ENCODE peak calls at places on chromosomes 5 and 9, in six cellular contexts. T, M, R, C, X and Z are unnamed samples.

GRCh38 chr5:138983984-138984383 is 108.8 kb upstream of the LRRTM2 start:
- DNase-seq in T (no peak), M (no peak), R (no peak), C (no peak), X (no peak), Z (no peak)

GRCh38 chr5:163362806-163363788 is 74.3 kb upstream of the CCNG1 start:
- DNase-seq in T (no peak), M (no peak), R (no peak), C (no peak), X (no peak), Z (no peak)

GRCh38 chr5:54533541-54534179 is 16.1 kb downstream of the SNX18 start:
- DNase-seq in T (peak), M (no peak), R (no peak), C (no peak), X (no peak), Z (no peak)

GRCh38 chr5:103674739-103675138 is 112.2 kb upstream of the NUDT12 start:
- DNase-seq in T (no peak), M (no peak), R (no peak), C (no peak), X (no peak), Z (no peak)

GRCh38 chr9:130362691-130363090 is 82.1 kb upstream of the ASS1 start:
- DNase-seq in T (no peak), M (no peak), R (no peak), C (no peak), X (no peak), Z (no peak)

GRCh38 chr5:90408571-90409317 is 812 bp downstream of the CETN3 start:
- DNase-seq in T (no peak), M (no peak), R (peak), C (peak), X (peak), Z (no peak)

GRCh38 chr5:126811515-126812198 is 34.7 kb downstream of the LMNB1 start:
- DNase-seq in T (peak), M (no peak), R (no peak), C (no peak), X (no peak), Z (peak)

GRCh38 chr9:91034521-91034920 is 232.9 kb downstream of the SYK start:
- DNase-seq in T (no peak), M (no peak), R (no peak), C (no peak), X (no peak), Z (no peak)

GRCh38 chr5:33937700-33938506 is 1.7 kb downstream of the RXFP3 start:
- DNase-seq in T (no peak), M (no peak), R (no peak), C (no peak), X (no peak), Z (no peak)

DNA sequence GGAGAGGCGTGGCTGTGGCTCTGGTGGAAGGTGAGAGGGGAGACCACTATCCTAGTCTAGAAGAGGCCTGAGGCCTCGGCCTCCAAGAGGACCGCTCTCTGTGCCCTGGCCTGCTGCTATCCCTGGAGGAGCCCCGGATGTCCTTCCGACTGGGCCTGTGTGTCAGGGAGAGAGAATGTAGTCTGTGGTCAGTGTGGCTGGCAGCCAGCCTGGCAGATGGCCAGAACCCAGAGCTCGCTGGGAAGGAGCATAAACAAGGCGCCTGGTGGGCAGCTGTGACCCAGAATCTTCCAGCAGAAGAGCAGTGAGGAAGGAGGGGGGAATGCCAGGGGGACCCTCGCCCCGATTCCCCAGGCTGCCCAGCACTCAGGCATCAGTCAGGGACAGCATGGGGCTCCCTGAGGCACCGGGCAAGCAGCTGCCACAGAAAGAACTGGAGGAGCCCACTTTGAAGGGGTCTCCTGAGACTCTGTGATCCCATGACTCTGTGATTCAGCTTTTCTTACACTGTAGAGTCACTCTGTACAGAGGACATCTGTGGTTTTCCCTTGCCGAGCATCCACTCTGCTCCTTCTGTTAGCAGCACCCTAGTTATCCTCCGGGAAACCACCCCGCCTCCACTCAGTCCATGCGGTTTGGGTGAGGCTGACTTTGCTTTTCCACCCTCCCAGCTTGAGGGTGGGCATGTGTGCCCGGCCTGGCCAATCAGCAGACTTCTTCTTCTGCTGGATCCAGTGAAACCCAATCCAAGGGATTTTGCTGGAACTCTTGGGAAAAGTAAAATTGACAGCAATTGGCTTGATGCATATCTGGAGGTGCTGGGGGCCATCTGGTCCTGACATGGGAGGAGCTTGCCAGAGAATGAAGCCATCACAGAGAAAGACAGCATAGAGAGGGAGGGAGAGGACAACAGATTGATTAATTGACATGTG is 46.2 kb upstream of the PWWP2A start:
- DNase-seq in T (peak), M (peak), R (no peak), C (peak), X (no peak), Z (no peak)
- TF ChIP-seq MYC in T (peak), M (peak), R (no peak), C (no peak), X (no peak), Z (no peak)

DNA sequence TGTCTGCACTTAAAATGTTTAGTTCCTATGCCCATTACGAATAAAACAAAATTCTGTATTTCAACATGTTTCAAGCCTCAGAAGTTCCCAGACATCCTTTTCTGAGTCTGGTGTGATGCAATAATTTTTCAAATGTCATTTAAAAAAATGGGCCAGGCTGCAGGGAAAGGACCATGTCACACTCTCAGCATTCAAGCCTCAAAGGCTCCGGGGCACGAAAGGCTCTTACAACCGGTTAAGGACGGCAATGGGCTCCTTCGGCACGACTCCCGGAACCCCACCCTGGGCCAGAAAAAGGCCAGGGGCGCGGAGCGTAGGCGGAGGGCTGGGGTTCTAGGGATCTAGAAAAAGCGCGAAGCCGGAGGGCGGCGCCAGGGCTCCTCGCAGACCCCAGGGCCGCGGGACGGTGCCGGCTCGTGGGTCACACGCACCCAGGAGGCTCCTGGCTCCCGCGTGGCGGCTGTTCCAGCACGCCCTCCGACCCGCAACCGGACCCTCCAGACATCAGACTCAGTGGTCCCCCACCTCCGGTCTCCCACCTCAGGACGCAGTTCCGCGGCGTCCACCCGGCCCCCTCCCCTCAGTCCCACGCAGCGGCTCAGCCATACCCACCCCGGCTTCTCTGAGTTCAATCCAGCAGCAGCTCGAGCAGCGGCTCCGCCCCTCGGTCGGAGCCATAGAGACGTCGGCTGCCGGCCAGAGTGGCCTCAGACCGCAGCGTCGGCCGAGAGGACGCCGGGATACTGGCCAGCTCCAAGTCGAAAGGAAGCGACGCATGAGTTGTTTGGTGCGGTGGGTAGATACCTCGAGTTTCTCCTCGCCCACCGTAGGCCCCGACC is at the start of gene TMEM267:
- DNase-seq in T (peak), M (peak), R (peak), C (peak), X (peak), Z (peak)
- TF ChIP-seq POLR2A in T (peak), M (peak), R (peak), C (peak), X (peak), Z (peak)

GRCh38 chr9:124267271-124267807 is 9.6 kb downstream of the NEK6 start:
- DNase-seq in T (peak), M (peak), R (no peak), C (no peak), X (no peak), Z (peak)
- TF ChIP-seq MYC in T (peak), M (peak), R (no peak), C (no peak), X (no peak), Z (no peak)

DNA sequence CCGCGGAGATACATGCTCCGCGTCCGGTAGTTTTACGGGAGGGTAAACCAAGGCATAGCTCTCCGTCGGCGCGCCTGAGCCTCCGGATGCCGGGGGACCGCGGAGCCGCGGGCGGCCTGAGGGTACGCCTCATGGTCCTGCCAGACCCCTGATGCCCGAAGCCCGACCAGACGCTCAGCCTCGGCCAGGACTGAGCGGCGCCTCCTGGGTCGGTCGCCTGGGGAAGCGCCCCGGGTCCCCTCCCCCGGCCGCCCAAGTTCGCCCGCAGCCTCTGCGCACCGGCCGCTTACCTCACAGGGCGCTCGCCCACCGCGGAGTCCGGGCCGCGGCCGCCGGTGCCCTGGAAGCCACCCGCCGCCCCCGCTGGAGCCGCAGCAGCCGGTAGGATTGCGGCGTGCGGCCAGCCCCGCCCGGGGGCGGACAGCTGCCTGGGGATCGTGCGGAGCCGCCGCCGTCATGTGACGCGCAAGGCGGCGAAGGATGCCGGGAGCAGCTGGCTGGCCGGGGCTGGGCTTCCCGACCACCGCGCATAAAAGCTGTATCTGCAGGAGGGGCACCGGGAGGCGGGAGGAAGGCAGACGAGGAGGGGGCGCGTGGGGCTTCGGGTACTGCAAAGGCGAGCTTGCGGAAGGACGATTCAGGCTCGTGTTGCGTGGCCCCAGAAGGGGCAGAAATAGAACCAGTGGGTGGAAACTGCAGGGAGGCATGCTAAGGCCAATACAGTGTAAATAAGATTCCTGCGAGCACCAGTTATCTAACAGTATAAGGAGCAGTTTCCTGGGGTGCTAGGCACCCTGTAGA is at the start of gene FBXO10:
- DNase-seq in T (peak), M (peak), R (no peak), C (no peak), X (no peak), Z (no peak)
- TF ChIP-seq POLR2A in T (peak), M (peak), R (no peak), C (peak), X (peak), Z (no peak)

GRCh38 chr9:76654575-76654974 is 109.7 kb upstream of the PCA3 start:
- DNase-seq in T (peak), M (no peak), R (no peak), C (no peak), X (no peak), Z (no peak)
- TF ChIP-seq MYC in T (no peak), M (no peak), R (no peak), C (no peak), X (no peak), Z (no peak)

DNA sequence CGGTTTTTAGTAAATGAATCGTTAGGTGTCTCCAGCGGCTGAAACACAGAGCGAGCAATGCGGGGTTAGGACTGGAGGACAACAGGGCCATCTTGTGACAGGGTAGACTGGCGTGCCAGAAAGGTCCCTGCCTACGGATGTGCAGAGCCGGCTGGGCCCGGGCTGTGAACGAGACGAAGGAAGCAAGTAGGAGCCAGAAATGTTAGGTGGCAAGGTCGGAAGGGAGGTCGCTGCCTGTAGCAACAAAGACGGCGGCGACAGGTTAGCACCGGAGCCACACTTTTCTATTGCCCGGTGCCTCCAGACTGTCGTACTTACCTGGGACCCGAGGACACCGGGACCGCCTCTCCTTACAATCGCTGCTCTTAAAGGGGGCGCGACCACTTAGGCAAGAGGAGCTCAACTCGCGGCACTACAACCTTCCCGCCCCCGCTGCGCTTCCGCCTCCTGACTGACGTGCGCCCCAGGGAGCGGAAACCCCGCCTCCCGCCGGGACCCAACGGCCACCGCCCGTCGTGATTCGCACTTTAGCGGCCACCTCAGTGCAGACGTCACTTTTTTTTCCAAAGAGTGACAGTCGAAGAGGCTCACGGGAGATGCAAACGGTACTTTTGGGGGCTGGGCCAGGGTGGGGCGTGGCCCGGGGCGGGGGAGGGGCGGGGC is at the start of gene INIP:
- DNase-seq in T (peak), M (peak), R (peak), C (peak), X (peak), Z (peak)
- TF ChIP-seq POLR2A in T (peak), M (peak), R (peak), C (peak), X (peak), Z (peak)

DNA sequence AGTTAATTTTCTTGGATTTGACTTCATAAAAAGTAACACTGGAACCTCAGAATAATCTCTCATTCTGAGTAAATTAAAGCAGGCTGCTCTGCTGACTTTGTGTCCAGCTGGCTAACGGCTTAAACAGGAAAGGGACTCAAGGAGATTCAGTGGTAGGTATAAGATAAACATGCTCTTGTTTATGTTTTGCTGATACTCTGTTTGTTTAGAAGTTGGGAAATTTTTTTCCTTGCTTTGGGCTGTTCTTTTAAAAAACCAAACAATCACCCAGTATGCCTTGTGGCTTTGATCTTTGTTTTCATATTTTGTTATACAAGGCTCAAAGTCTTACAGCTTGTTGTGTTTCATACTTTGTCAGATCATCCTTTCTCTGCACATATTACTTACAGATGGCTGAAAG is 237.6 kb upstream of the RIOK2 start:
- DNase-seq in T (no peak), M (no peak), R (no peak), C (no peak), X (no peak), Z (no peak)
- TF ChIP-seq MYC in T (no peak), M (no peak), R (no peak), C (no peak), X (no peak), Z (no peak)

DNA sequence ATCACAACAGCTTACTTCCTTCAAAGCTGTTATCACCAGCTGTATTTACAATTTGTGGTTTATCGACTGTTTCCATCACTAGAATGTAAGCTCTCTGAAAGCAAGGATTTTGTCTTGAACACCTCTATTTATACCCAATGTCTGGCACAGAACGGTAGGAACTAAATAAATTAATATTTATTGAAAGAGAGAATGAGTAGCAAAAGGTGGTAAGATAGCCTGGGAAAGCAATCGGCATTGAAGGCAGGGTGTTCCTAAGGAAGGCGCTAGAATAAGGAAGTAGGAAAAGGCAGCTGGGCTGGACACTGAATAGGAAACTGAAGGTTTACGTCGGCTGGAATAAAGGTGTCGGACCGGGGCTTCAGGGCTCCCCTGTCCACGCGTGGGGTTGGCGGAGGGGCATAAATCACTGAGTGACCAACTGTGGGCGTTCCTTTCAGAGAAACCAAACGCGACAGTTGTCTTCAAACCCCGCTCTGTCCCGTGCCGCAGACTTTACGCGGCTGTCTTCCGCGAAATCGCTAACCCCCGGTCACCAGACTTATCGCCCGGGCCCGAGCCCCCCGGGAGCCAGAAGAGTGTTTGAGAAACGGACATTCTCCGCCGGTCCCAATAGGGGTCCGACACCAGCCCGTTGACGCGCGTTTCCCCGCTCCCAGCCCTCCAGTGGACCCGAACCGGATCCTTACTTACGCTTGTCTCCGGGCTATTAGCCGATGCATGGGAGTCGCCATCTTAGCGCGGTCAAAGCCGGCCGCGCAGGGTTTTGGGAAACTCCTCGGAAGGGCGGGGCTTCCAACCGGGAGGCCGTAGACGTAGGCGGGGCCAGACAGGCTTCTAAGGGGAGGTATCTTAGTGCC is at the start of gene ZCCHC10:
- DNase-seq in T (peak), M (peak), R (peak), C (peak), X (peak), Z (peak)
- TF ChIP-seq POLR2A in T (peak), M (peak), R (peak), C (peak), X (peak), Z (peak)

GRCh38 chr9:115195889-115196288 is 77.9 kb upstream of the TNC start:
- DNase-seq in T (no peak), M (no peak), R (no peak), C (no peak), X (no peak), Z (no peak)

GRCh38 chr9:115200711-115201505 is 83.0 kb upstream of the TNC start:
- DNase-seq in T (no peak), M (no peak), R (no peak), C (no peak), X (no peak), Z (no peak)

GRCh38 chr9:115202181-115202580 is 84.2 kb upstream of the TNC start:
- DNase-seq in T (no peak), M (no peak), R (no peak), C (no peak), X (no peak), Z (no peak)

GRCh38 chr9:115194216-115194615 is 76.3 kb upstream of the TNC start:
- DNase-seq in T (no peak), M (no peak), R (no peak), C (no peak), X (no peak), Z (no peak)

DNA sequence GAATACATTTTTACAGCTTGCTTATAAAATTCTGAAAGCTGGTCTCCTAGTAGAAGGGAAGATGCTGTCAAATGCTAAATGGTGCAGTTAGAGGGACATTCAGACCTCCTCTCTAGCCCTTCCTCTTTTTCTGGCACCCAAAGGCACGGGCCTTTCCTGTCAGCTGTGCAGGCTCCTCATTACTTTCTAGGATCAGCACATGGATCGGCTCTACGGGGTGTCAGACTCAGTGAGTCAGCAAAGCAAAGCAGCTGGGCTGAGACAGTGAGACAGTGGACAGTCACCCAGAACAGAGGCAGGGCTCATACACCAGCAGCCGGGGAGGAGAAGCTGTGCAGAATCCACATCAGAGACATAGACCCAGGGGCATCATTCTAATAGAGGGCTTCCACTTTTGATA is 80.1 kb upstream of the TNC start:
- DNase-seq in T (no peak), M (no peak), R (no peak), C (no peak), X (no peak), Z (no peak)
- TF ChIP-seq MYC in T (no peak), M (no peak), R (no peak), C (no peak), X (no peak), Z (no peak)